ENCODE peak calls at places on chromosomes 13 and 19, in five cellular contexts. J, Q, O, C and V are unnamed samples.

GRCh38 chr19:15563325-15563794 is 51.7 kb upstream of the CYP4F8 start:
- DNase-seq in O (no peak), Q (no peak), J (no peak), C (no peak), V (no peak)

GRCh38 chr19:46787040-46787330 is 1.4 kb downstream of the SLC1A5 start:
- DNase-seq in Q (no peak), C (no peak), J (no peak), O (no peak), V (no peak)

GRCh38 chr19:49145485-49146407 is 9.4 kb downstream of the HRC start:
- DNase-seq in Q (peak; percentile 88), J (peak; percentile 77), C (peak; percentile 91), O (peak; percentile 58), V (no peak)

GRCh38 chr19:31096047-31096446 is 253.2 kb downstream of the TSHZ3 start:
- DNase-seq in J (no peak), O (no peak), C (no peak), Q (no peak), V (no peak)

GRCh38 chr19:12425501-12426274 is 15.1 kb downstream of the ZNF443 start:
- DNase-seq in Q (no peak), O (no peak), J (no peak), C (no peak), V (no peak)

GRCh38 chr19:38970664-38971532 is 4.6 kb downstream of the FBXO17 start:
- DNase-seq in J (no peak), Q (no peak), O (peak; percentile 38), C (no peak), V (no peak)

GRCh38 chr19:39917561-39918182 is 16.8 kb downstream of the FCGBP start:
- DNase-seq in J (no peak), Q (peak; percentile 55), C (no peak), O (no peak), V (no peak)

GRCh38 chr13:96091164-96091931 is 1.4 kb downstream of the HS6ST3 start:
- DNase-seq in C (no peak), Q (peak; percentile 74), J (no peak), O (peak; percentile 2), V (no peak)

GRCh38 chr19:45650722-45651121 is 11.5 kb upstream of the EML2 start:
- DNase-seq in O (no peak), C (no peak), Q (no peak), J (no peak), V (no peak)

GRCh38 chr13:58619396-58620113 is 988.0 kb downstream of the PCDH17 start:
- DNase-seq in Q (no peak), J (no peak), O (no peak), C (no peak), V (no peak)

GRCh38 chr19:49570138-49570856 is 10.1 kb downstream of the NOSIP start:
- DNase-seq in Q (no peak), J (peak; percentile 52), C (peak; percentile 67), O (peak; percentile 57), V (no peak)

GRCh38 chr19:14369399-14370168 is 11.7 kb upstream of the ADGRE5 start:
- DNase-seq in C (peak; percentile 77), Q (peak; percentile 86), J (peak; percentile 56), O (no peak), V (no peak)

GRCh38 chr19:55289117-55289796 is 5.5 kb downstream of the BRSK1 start:
- DNase-seq in O (no peak), C (no peak), Q (no peak), J (no peak), V (no peak)

GRCh38 chr19:55287361-55288079 is 3.7 kb downstream of the BRSK1 start:
- DNase-seq in J (no peak), O (no peak), Q (no peak), C (no peak), V (no peak)

GRCh38 chr19:55283548-55284393 is at the start of gene BRSK1:
- DNase-seq in O (peak; percentile 56), Q (no peak), C (no peak), J (no peak), V (no peak)

GRCh38 chr19:55284405-55285058 is 735 bp downstream of the BRSK1 start:
- DNase-seq in J (no peak), C (no peak), Q (no peak), O (no peak), V (no peak)

DNA sequence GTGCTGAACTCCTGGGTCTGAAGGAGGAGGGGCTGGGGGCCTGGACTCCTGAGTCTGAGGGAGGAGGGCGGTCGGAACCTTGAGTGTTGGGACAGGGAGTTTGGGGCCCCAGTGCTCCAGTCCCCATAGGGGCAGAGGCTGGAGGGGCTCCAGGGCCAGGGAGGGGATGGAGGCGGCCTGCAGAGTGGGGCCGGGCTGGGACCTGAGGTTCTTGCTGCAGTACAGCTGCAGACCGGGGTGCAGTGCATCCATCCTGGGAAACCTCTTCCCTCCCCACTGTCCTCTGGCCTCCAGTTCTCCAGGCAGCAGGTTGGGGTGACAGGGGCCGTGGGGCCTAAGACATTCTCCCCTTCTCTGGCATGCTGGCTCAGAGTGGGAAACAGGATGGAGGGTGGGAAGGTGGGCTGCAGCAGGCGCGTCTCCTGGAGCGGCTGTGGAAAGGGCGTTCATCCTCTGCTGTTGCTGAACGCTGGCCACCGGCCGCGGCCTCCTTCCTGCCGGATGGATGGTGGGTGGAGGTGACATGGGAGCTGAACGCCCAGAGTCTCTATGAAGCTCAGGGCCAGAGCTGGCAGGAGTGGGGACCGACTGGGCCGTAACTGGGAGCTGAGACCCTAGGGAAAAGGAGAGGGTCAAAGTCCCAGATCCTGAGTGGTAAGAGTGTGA is 1.6 kb downstream of the BRSK1 start:
- DNase-seq in C (no peak), O (no peak), Q (no peak), J (no peak), V (no peak)
- H3K4me3 ChIP-seq in C (no peak overlapping the region), O (peak overlapping the region; percentile 37), Q (no peak overlapping the region), J (no peak overlapping the region), V (no peak overlapping the region)

GRCh38 chr13:23618341-23618740 is 48.1 kb downstream of the TNFRSF19 start:
- DNase-seq in C (no peak), O (peak; percentile 94), J (no peak), Q (no peak), V (peak; percentile 97)

GRCh38 chr13:23617551-23618014 is 47.4 kb downstream of the TNFRSF19 start:
- DNase-seq in Q (no peak), C (no peak), O (peak; percentile 40), J (no peak), V (no peak)

GRCh38 chr13:23613971-23614370 is 43.8 kb downstream of the TNFRSF19 start:
- DNase-seq in C (no peak), Q (no peak), J (no peak), O (no peak), V (no peak)

GRCh38 chr13:23616228-23616627 is 46.0 kb downstream of the TNFRSF19 start:
- DNase-seq in C (no peak), J (no peak), O (no peak), Q (no peak), V (no peak)

DNA sequence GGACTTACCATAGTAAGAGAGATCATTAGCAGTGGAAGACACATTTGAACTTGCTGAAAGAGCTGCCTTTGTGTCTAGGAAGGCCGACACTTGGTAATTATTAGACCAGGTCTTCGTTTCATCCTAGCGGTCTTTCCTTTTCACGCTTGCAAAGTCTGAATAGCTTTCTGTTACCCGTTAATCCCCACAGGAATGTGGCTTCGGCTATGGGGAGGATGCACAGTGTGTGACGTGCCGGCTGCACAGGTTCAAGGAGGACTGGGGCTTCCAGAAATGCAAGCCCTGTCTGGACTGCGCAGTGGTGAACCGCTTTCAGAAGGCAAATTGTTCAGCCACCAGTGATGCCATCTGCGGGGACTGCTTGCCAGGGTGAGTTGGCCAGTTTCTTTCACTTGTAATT is 45.5 kb downstream of the TNFRSF19 start:
- DNase-seq in O (no peak), Q (no peak), C (no peak), J (no peak), V (peak; percentile 93)
- H3K4me3 ChIP-seq in O (no peak overlapping the region), Q (no peak overlapping the region), C (no peak overlapping the region), J (no peak overlapping the region), V (no peak overlapping the region)

GRCh38 chr13:102648046-102648445 is 46.8 kb downstream of the METTL21C start:
- DNase-seq in Q (no peak), C (no peak), J (no peak), O (no peak), V (no peak)

GRCh38 chr13:102642475-102642874 is 45.7 kb downstream of the TPP2 start:
- DNase-seq in C (peak; percentile 62), J (peak; percentile 73), Q (peak; percentile 83), O (no peak), V (no peak)

GRCh38 chr13:102645701-102646100 is 48.9 kb downstream of the TPP2 start:
- DNase-seq in O (no peak), C (no peak), J (no peak), Q (no peak), V (no peak)

GRCh38 chr13:102642029-102642428 is 45.2 kb downstream of the TPP2 start:
- DNase-seq in O (no peak), Q (no peak), J (no peak), C (no peak), V (no peak)

DNA sequence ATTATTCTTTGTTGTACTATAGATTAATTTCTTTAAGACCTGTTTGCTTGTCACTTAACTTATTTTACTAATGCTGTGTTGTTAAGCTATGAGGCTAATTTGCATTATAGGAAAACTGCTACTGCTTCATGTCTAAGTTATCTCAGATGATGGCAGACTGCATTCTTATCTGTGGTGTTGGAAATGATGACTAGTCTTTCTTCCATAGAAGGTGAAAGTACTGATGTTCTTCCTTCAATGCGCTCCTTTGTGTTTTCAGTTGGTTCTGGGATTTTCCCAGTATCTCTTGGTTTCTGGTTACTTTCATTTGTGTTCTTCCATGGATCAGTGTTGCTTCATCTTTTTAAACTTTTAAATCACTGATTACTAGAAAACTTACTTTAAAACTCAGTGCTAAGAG is 46.9 kb downstream of the TPP2 start:
- DNase-seq in O (no peak), C (no peak), Q (no peak), J (no peak), V (no peak)
- H3K4me3 ChIP-seq in O (no peak overlapping the region), C (no peak overlapping the region), Q (no peak overlapping the region), J (no peak overlapping the region), V (no peak overlapping the region)

DNA sequence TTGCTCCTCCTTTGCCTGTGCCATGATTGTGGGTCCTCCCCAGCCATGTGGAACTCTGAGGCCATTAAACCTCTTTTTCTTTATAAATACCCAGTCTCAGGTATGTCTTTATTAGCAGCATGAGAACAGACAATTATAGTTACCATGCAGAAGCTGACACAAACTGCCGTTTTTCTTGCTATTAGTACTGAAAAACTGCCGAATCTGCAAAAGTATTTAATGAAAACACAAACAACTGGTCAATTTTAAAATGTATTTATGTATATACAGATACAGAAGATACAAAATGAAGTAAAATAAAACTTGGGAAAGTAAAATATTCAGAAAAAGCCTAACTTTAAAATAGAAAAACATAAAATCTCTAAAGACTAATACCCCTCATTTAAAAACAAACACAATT is 206.3 kb downstream of the DIAPH3 start:
- DNase-seq in C (no peak), J (no peak), O (no peak), Q (no peak), V (no peak)
- H3K4me3 ChIP-seq in C (no peak overlapping the region), J (no peak overlapping the region), O (no peak overlapping the region), Q (no peak overlapping the region), V (no peak overlapping the region)

GRCh38 chr19:3058009-3058820 is 4.1 kb downstream of the TLE5 start:
- DNase-seq in O (no peak), J (no peak), Q (no peak), C (no peak), V (no peak)

GRCh38 chr19:3056454-3057016 is 5.8 kb downstream of the TLE5 start:
- DNase-seq in Q (no peak), O (no peak), C (no peak), J (no peak), V (no peak)

GRCh38 chr19:3055741-3056453 is 6.4 kb downstream of the TLE5 start:
- DNase-seq in Q (no peak), O (no peak), C (no peak), J (peak; percentile 70), V (no peak)

GRCh38 chr19:3058821-3059314 is 3.4 kb downstream of the TLE5 start:
- DNase-seq in O (no peak), Q (no peak), C (no peak), J (no peak), V (no peak)

GRCh38 chr19:3057275-3057714 is 5.0 kb downstream of the TLE5 start:
- DNase-seq in O (no peak), C (peak; percentile 90), Q (peak; percentile 95), J (peak; percentile 88), V (no peak)
- H3K4me3 ChIP-seq in O (no peak overlapping the region), C (no peak overlapping the region), Q (no peak overlapping the region), J (peak overlapping the region; percentile 5), V (no peak overlapping the region)